ENCODE peak calls at places on chromosomes 16 and 17, in nine cellular contexts. One of them, this sample, is unnamed.
A peak's percentile ranks its signal among the peaks of the same experiment; 100 is the strongest.

GRCh38 chr16:23679274-23679985 is 741 bp downstream of the PLK1 start:
- DNase-seq in stimulated activated CD8-positive, alpha-beta memory T cell treated with anti-CD3 and anti-CD28 coated beads, Interleukin-15, amount 100 ng/mL, for 24 hours: no peak
- DNase-seq in NCI-H446: no peak
- DNase-seq in CD8-positive, alpha-beta memory T cell: no peak
- DNase-seq in PC-3: peak; percentile 37
- DNase-seq in fibroblast of lung: peak; percentile 67
- DNase-seq in breast epithelium: no peak
- DNase-seq in T follicular helper cell: no peak
- DNase-seq in KG1: no peak
- DNase-seq in this sample: peak; percentile 48

GRCh38 chr17:65485388-65486299 is 75.8 kb downstream of the AXIN2 start:
- DNase-seq in stimulated activated CD8-positive, alpha-beta memory T cell treated with anti-CD3 and anti-CD28 coated beads, Interleukin-15, amount 100 ng/mL, for 24 hours: no peak
- DNase-seq in NCI-H446: peak; percentile 69
- DNase-seq in CD8-positive, alpha-beta memory T cell: no peak
- DNase-seq in PC-3: no peak
- DNase-seq in fibroblast of lung: peak; percentile 79
- DNase-seq in breast epithelium: peak; percentile 23
- DNase-seq in T follicular helper cell: no peak
- DNase-seq in KG1: no peak
- DNase-seq in this sample: peak; percentile 64

GRCh38 chr17:75753514-75754377 is 11.2 kb downstream of the GALK1 start:
- DNase-seq in stimulated activated CD8-positive, alpha-beta memory T cell treated with anti-CD3 and anti-CD28 coated beads, Interleukin-15, amount 100 ng/mL, for 24 hours: peak; percentile 41
- DNase-seq in NCI-H446: no peak
- DNase-seq in CD8-positive, alpha-beta memory T cell: peak; percentile 79
- DNase-seq in PC-3: no peak
- DNase-seq in fibroblast of lung: peak; percentile 61
- DNase-seq in breast epithelium: no peak
- DNase-seq in T follicular helper cell: peak; percentile 53
- DNase-seq in KG1: no peak
- DNase-seq in this sample: no peak

GRCh38 chr17:44763170-44763569 is 4.4 kb downstream of the ADAM11 start:
- DNase-seq in stimulated activated CD8-positive, alpha-beta memory T cell treated with anti-CD3 and anti-CD28 coated beads, Interleukin-15, amount 100 ng/mL, for 24 hours: no peak
- DNase-seq in NCI-H446: no peak
- DNase-seq in CD8-positive, alpha-beta memory T cell: no peak
- DNase-seq in PC-3: no peak
- DNase-seq in fibroblast of lung: no peak
- DNase-seq in breast epithelium: no peak
- DNase-seq in T follicular helper cell: no peak
- DNase-seq in KG1: no peak
- DNase-seq in this sample: no peak

GRCh38 chr17:50148226-50149098 is 2.0 kb downstream of the PPP1R9B start:
- DNase-seq in stimulated activated CD8-positive, alpha-beta memory T cell treated with anti-CD3 and anti-CD28 coated beads, Interleukin-15, amount 100 ng/mL, for 24 hours: no peak
- DNase-seq in NCI-H446: no peak
- DNase-seq in CD8-positive, alpha-beta memory T cell: peak; percentile 59
- DNase-seq in PC-3: peak; percentile 69
- DNase-seq in fibroblast of lung: peak; percentile 53
- DNase-seq in breast epithelium: peak; percentile 78
- DNase-seq in T follicular helper cell: peak; percentile 62
- DNase-seq in KG1: no peak
- DNase-seq in this sample: no peak

GRCh38 chr17:73323622-73324455 is 12.0 kb upstream of the CDC42EP4 start:
- DNase-seq in stimulated activated CD8-positive, alpha-beta memory T cell treated with anti-CD3 and anti-CD28 coated beads, Interleukin-15, amount 100 ng/mL, for 24 hours: no peak
- DNase-seq in NCI-H446: no peak
- DNase-seq in CD8-positive, alpha-beta memory T cell: no peak
- DNase-seq in PC-3: no peak
- DNase-seq in fibroblast of lung: no peak
- DNase-seq in breast epithelium: no peak
- DNase-seq in T follicular helper cell: no peak
- DNase-seq in KG1: no peak
- DNase-seq in this sample: no peak

GRCh38 chr17:67585077-67585602 is 132.6 kb upstream of the NOL11 start:
- DNase-seq in stimulated activated CD8-positive, alpha-beta memory T cell treated with anti-CD3 and anti-CD28 coated beads, Interleukin-15, amount 100 ng/mL, for 24 hours: no peak
- DNase-seq in NCI-H446: no peak
- DNase-seq in CD8-positive, alpha-beta memory T cell: no peak
- DNase-seq in PC-3: peak; percentile 75
- DNase-seq in fibroblast of lung: no peak
- DNase-seq in breast epithelium: no peak
- DNase-seq in T follicular helper cell: no peak
- DNase-seq in KG1: no peak
- DNase-seq in this sample: peak; percentile 40

GRCh38 chr17:75152971-75153853 is 1.1 kb downstream of the JPT1 start:
- DNase-seq in stimulated activated CD8-positive, alpha-beta memory T cell treated with anti-CD3 and anti-CD28 coated beads, Interleukin-15, amount 100 ng/mL, for 24 hours: no peak
- DNase-seq in NCI-H446: peak; percentile 60
- DNase-seq in CD8-positive, alpha-beta memory T cell: no peak
- DNase-seq in PC-3: peak; percentile 69
- DNase-seq in fibroblast of lung: peak; percentile 48
- DNase-seq in breast epithelium: no peak
- DNase-seq in T follicular helper cell: no peak
- DNase-seq in KG1: peak; percentile 8
- DNase-seq in this sample: peak; percentile 49

GRCh38 chr17:28499366-28499668 is 6.8 kb upstream of the FOXN1 start:
- DNase-seq in stimulated activated CD8-positive, alpha-beta memory T cell treated with anti-CD3 and anti-CD28 coated beads, Interleukin-15, amount 100 ng/mL, for 24 hours: no peak
- DNase-seq in NCI-H446: no peak
- DNase-seq in CD8-positive, alpha-beta memory T cell: no peak
- DNase-seq in PC-3: no peak
- DNase-seq in fibroblast of lung: no peak
- DNase-seq in breast epithelium: no peak
- DNase-seq in T follicular helper cell: no peak
- DNase-seq in KG1: no peak
- DNase-seq in this sample: no peak

GRCh38 chr16:11205754-11206459 is 50.1 kb downstream of the SOCS1 start:
- DNase-seq in stimulated activated CD8-positive, alpha-beta memory T cell treated with anti-CD3 and anti-CD28 coated beads, Interleukin-15, amount 100 ng/mL, for 24 hours: no peak
- DNase-seq in NCI-H446: no peak
- DNase-seq in CD8-positive, alpha-beta memory T cell: no peak
- DNase-seq in PC-3: no peak
- DNase-seq in fibroblast of lung: peak; percentile 19
- DNase-seq in breast epithelium: no peak
- DNase-seq in T follicular helper cell: no peak
- DNase-seq in KG1: no peak
- DNase-seq in this sample: peak; percentile 9

GRCh38 chr16:2964416-2965223 is 545 bp downstream of the KREMEN2 start:
- DNase-seq in stimulated activated CD8-positive, alpha-beta memory T cell treated with anti-CD3 and anti-CD28 coated beads, Interleukin-15, amount 100 ng/mL, for 24 hours: no peak
- DNase-seq in NCI-H446: peak; percentile 87
- DNase-seq in CD8-positive, alpha-beta memory T cell: peak; percentile 48
- DNase-seq in PC-3: peak; percentile 71
- DNase-seq in fibroblast of lung: no peak
- DNase-seq in breast epithelium: no peak
- DNase-seq in T follicular helper cell: no peak
- DNase-seq in KG1: no peak
- DNase-seq in this sample: no peak

GRCh38 chr16:67268136-67268579 is 11.2 kb upstream of the PLEKHG4 start:
- DNase-seq in stimulated activated CD8-positive, alpha-beta memory T cell treated with anti-CD3 and anti-CD28 coated beads, Interleukin-15, amount 100 ng/mL, for 24 hours: no peak
- DNase-seq in NCI-H446: no peak
- DNase-seq in CD8-positive, alpha-beta memory T cell: no peak
- DNase-seq in PC-3: peak; percentile 54
- DNase-seq in fibroblast of lung: peak; percentile 97
- DNase-seq in breast epithelium: no peak
- DNase-seq in T follicular helper cell: no peak
- DNase-seq in KG1: no peak
- DNase-seq in this sample: peak; percentile 87

GRCh38 chr17:57823469-57824401 is 26.1 kb downstream of the MRPS23 start:
- DNase-seq in stimulated activated CD8-positive, alpha-beta memory T cell treated with anti-CD3 and anti-CD28 coated beads, Interleukin-15, amount 100 ng/mL, for 24 hours: no peak
- DNase-seq in NCI-H446: no peak
- DNase-seq in CD8-positive, alpha-beta memory T cell: no peak
- DNase-seq in PC-3: no peak
- DNase-seq in fibroblast of lung: peak; percentile 44
- DNase-seq in breast epithelium: no peak
- DNase-seq in T follicular helper cell: no peak
- DNase-seq in KG1: no peak
- DNase-seq in this sample: no peak

GRCh38 chr17:59490259-59490658 is 75.2 kb upstream of the DHX40 start:
- DNase-seq in stimulated activated CD8-positive, alpha-beta memory T cell treated with anti-CD3 and anti-CD28 coated beads, Interleukin-15, amount 100 ng/mL, for 24 hours: no peak
- DNase-seq in NCI-H446: peak; percentile 22
- DNase-seq in CD8-positive, alpha-beta memory T cell: no peak
- DNase-seq in PC-3: no peak
- DNase-seq in fibroblast of lung: no peak
- DNase-seq in breast epithelium: no peak
- DNase-seq in T follicular helper cell: no peak
- DNase-seq in KG1: no peak
- DNase-seq in this sample: no peak

This sample was measured in endothelial cell of umbilical vein.